ENCODE peak calls at places on chromosome 11, in four cellular contexts. S is CD4-positive, alpha-beta memory T cell; P is naive B cell; L is CD14-positive monocyte. Q is an unnamed sample.
A peak's percentile ranks its signal among the peaks of the same experiment; 100 is the strongest.

GRCh38 chr11:14132312-14132711 is 169.8 kb downstream of the SPON1 start:
- DNase-seq in S (no peak), P (no peak), L (no peak), Q (no peak)

GRCh38 chr11:17259931-17260499 is 16.5 kb upstream of the NUCB2 start:
- DNase-seq in S (no peak), P (no peak), L (no peak), Q (no peak)

GRCh38 chr11:73288873-73289707 is 17.0 kb downstream of the P2RY6 start:
- DNase-seq in S (peak; percentile 38), P (peak; percentile 87), L (peak; percentile 96), Q (peak; percentile 78)

GRCh38 chr11:45751430-45751829 is 53.5 kb upstream of the SLC35C1 start:
- DNase-seq in S (no peak), P (no peak), L (no peak), Q (no peak)

GRCh38 chr11:122099345-122100045 is 16.5 kb downstream of the BLID start:
- DNase-seq in S (no peak), P (no peak), L (no peak), Q (no peak)

GRCh38 chr11:46666516-46666915 is 33.9 kb downstream of the ARHGAP1 start:
- DNase-seq in S (no peak), P (no peak), L (no peak), Q (no peak)

GRCh38 chr11:3177931-3178330 is 12.8 kb upstream of the OSBPL5 start:
- DNase-seq in S (no peak), P (no peak), L (no peak), Q (no peak)

GRCh38 chr11:44285756-44286155 is 24.2 kb downstream of the ALX4 start:
- DNase-seq in S (no peak), P (no peak), L (no peak), Q (no peak)

GRCh38 chr11:124669193-124669592 is 4.3 kb downstream of the SIAE start:
- DNase-seq in S (peak; percentile 51), P (peak; percentile 53), L (no peak), Q (peak; percentile 31)

GRCh38 chr11:106399075-106399500 is 321.6 kb downstream of the AASDHPPT start:
- DNase-seq in S (no peak), P (no peak), L (no peak), Q (no peak)

GRCh38 chr11:129278586-129279319 is 86.6 kb upstream of the ARHGAP32 start:
- DNase-seq in S (no peak), P (peak; percentile 41), L (no peak), Q (no peak)

GRCh38 chr11:63610604-63611394 is 3.4 kb downstream of the PLAAT3 start:
- DNase-seq in S (no peak), P (no peak), L (no peak), Q (no peak)

GRCh38 chr11:64445651-64446050 is 86.7 kb downstream of the RPS6KA4 start:
- DNase-seq in S (no peak), P (no peak), L (no peak), Q (no peak)

GRCh38 chr11:71135112-71135511 is 117.3 kb downstream of the SHANK2 start:
- DNase-seq in S (no peak), P (no peak), L (no peak), Q (no peak)